ENCODE peak calls at places on chromosomes 7 and 10, in seven cellular contexts. L is CD8-positive, alpha-beta T cell; Y is lung; Q is H1; E is OCI-LY7; N is mammary epithelial cell; Z is A549. M is an unnamed sample.

GRCh38 chr7:40676220-40676619 is 541.4 kb downstream of the SUGCT start:
- DNase-seq in L (no peak), Y (no peak), Q (no peak), E (no peak), N (no peak), Z (no peak), M (no peak)

GRCh38 chr7:362416-363096 is 72.6 kb downstream of the FOXL3 start:
- DNase-seq in L (peak), Y (no peak), Q (no peak), E (no peak), N (no peak), Z (no peak), M (no peak)

GRCh38 chr10:62083868-62084267 is 182.4 kb downstream of the ARID5B start:
- DNase-seq in L (no peak), Y (peak), Q (no peak), E (no peak), N (peak), Z (peak), M (no peak)

GRCh38 chr7:141872931-141873330 is 31.6 kb upstream of the PRSS37 start:
- DNase-seq in L (no peak), Y (no peak), Q (no peak), E (no peak), N (no peak), Z (no peak), M (no peak)

GRCh38 chr10:77949167-77949566 is 22.6 kb upstream of the DLG5 start:
- DNase-seq in L (no peak), Y (no peak), Q (peak), E (no peak), N (peak), Z (peak), M (no peak)

GRCh38 chr7:22576941-22577927 is 77.2 kb upstream of the STEAP1B start:
- DNase-seq in L (no peak), Y (peak), Q (no peak), E (no peak), N (peak), Z (peak), M (no peak)

GRCh38 chr10:123837771-123838170 is 53.8 kb downstream of the CPXM2 start:
- DNase-seq in L (no peak), Y (no peak), Q (no peak), E (no peak), N (no peak), Z (no peak), M (no peak)

GRCh38 chr10:80408198-80409085 is at the start of gene PRXL2A:
- DNase-seq in L (peak), Y (peak), Q (peak), E (no peak), N (no peak), Z (peak), M (peak)

GRCh38 chr10:4270116-4270515 is 485.1 kb upstream of the KLF6 start:
- DNase-seq in L (no peak), Y (no peak), Q (no peak), E (no peak), N (peak), Z (peak), M (no peak)

GRCh38 chr10:78750418-78750817 is 318.3 kb upstream of the ZMIZ1 start:
- DNase-seq in L (no peak), Y (no peak), Q (no peak), E (peak), N (no peak), Z (no peak), M (no peak)

GRCh38 chr7:95265634-95266033 is 58.7 kb downstream of the PON1 start:
- DNase-seq in L (no peak), Y (no peak), Q (no peak), E (no peak), N (no peak), Z (no peak), M (no peak)

GRCh38 chr7:47326808-47327207 is 255.1 kb downstream of the TNS3 start:
- DNase-seq in L (no peak), Y (no peak), Q (peak), E (no peak), N (no peak), Z (no peak), M (no peak)

GRCh38 chr7:79820387-79820786 is 314.2 kb upstream of the GNAI1 start:
- DNase-seq in L (no peak), Y (no peak), Q (no peak), E (no peak), N (peak), Z (no peak), M (no peak)

GRCh38 chr7:129906700-129907099 is 46.1 kb downstream of the UBE2H start:
- DNase-seq in L (no peak), Y (no peak), Q (no peak), E (no peak), N (peak), Z (peak), M (no peak)

GRCh38 chr7:36601596-36601995 is 122.7 kb downstream of the AOAH start:
- DNase-seq in L (no peak), Y (no peak), Q (peak), E (no peak), N (no peak), Z (no peak), M (no peak)

GRCh38 chr10:72016608-72017310 is 52.6 kb downstream of the CHST3 start:
- DNase-seq in L (no peak), Y (no peak), Q (no peak), E (no peak), N (no peak), Z (no peak), M (no peak)

GRCh38 chr10:124245806-124246440 is 152.5 kb upstream of the CHST15 start:
- DNase-seq in L (no peak), Y (no peak), Q (no peak), E (no peak), N (no peak), Z (no peak), M (no peak)

GRCh38 chr7:110483553-110483952 is 607.4 kb upstream of the LRRN3 start:
- DNase-seq in L (no peak), Y (no peak), Q (no peak), E (no peak), N (no peak), Z (no peak), M (no peak)

GRCh38 chr7:15130666-15131541 is 228.4 kb upstream of the DGKB start:
- DNase-seq in L (no peak), Y (no peak), Q (no peak), E (no peak), N (peak), Z (peak), M (no peak)

GRCh38 chr7:55348502-55348901 is 16.6 kb upstream of the LANCL2 start:
- DNase-seq in L (no peak), Y (no peak), Q (no peak), E (no peak), N (peak), Z (no peak), M (no peak)

GRCh38 chr10:8059191-8059936 is 4.9 kb downstream of the GATA3 start:
- DNase-seq in L (no peak), Y (no peak), Q (peak), E (peak), N (peak), Z (no peak), M (no peak)

GRCh38 chr10:103481974-103482531 is 3.0 kb upstream of the CALHM3 start:
- DNase-seq in L (no peak), Y (no peak), Q (no peak), E (peak), N (peak), Z (peak), M (no peak)

GRCh38 chr10:61257956-61258496 is 195.2 kb downstream of the TMEM26 start:
- DNase-seq in L (no peak), Y (no peak), Q (no peak), E (no peak), N (no peak), Z (no peak), M (no peak)

GRCh38 chr10:30587522-30588031 is 42.0 kb downstream of the LYZL2 start:
- DNase-seq in L (no peak), Y (peak), Q (peak), E (peak), N (peak), Z (no peak), M (no peak)

GRCh38 chr10:36677170-36677768 is 448.1 kb upstream of the ANKRD30A start:
- DNase-seq in L (no peak), Y (no peak), Q (no peak), E (no peak), N (no peak), Z (no peak), M (no peak)

GRCh38 chr10:79118286-79119202 is 49.8 kb downstream of the ZMIZ1 start:
- DNase-seq in L (no peak), Y (no peak), Q (no peak), E (no peak), N (no peak), Z (no peak), M (no peak)

GRCh38 chr10:89869180-89869579 is 167.8 kb downstream of the KIF20B start:
- DNase-seq in L (no peak), Y (no peak), Q (no peak), E (no peak), N (no peak), Z (no peak), M (no peak)

GRCh38 chr10:50326757-50327701 is 75.7 kb upstream of the ASAH2 start:
- DNase-seq in L (no peak), Y (peak), Q (no peak), E (no peak), N (peak), Z (peak), M (no peak)

GRCh38 chr10:5776881-5777197 is 36.4 kb downstream of the GDI2 start:
- DNase-seq in L (no peak), Y (no peak), Q (no peak), E (no peak), N (peak), Z (no peak), M (no peak)

GRCh38 chr10:55091691-55092328 is 290.8 kb upstream of the PCDH15 start:
- DNase-seq in L (no peak), Y (no peak), Q (no peak), E (peak), N (no peak), Z (peak), M (no peak)

GRCh38 chr10:15120523-15120922 is 23.4 kb downstream of the RPP38 start:
- DNase-seq in L (no peak), Y (no peak), Q (no peak), E (no peak), N (peak), Z (no peak), M (no peak)

GRCh38 chr10:58952747-58953466 is 223.5 kb upstream of the PHYHIPL start:
- DNase-seq in L (no peak), Y (no peak), Q (peak), E (peak), N (peak), Z (peak), M (no peak)

GRCh38 chr7:150371996-150372270 is 3.3 kb downstream of the REPIN1 start:
- DNase-seq in L (no peak), Y (no peak), Q (no peak), E (no peak), N (no peak), Z (no peak), M (no peak)

GRCh38 chr7:84705701-84706100 is 481.2 kb downstream of the SEMA3D start:
- DNase-seq in L (no peak), Y (no peak), Q (no peak), E (no peak), N (peak), Z (peak), M (no peak)

GRCh38 chr7:15495170-15495569 is 66.6 kb downstream of the AGMO start:
- DNase-seq in L (no peak), Y (no peak), Q (no peak), E (no peak), N (no peak), Z (no peak), M (no peak)

GRCh38 chr10:73644015-73644743 is 2.9 kb upstream of the MYOZ1 start:
- DNase-seq in L (peak), Y (peak), Q (peak), E (peak), N (peak), Z (peak), M (peak)

GRCh38 chr10:118729641-118730258 is 25.0 kb downstream of the CACUL1 start:
- DNase-seq in L (no peak), Y (no peak), Q (no peak), E (peak), N (no peak), Z (no peak), M (no peak)

GRCh38 chr10:4391683-4392082 is 434.3 kb upstream of the AKR1E2 start:
- DNase-seq in L (no peak), Y (no peak), Q (peak), E (peak), N (peak), Z (peak), M (no peak)

GRCh38 chr10:64350665-64351064 is 829.5 kb downstream of the REEP3 start:
- DNase-seq in L (no peak), Y (no peak), Q (no peak), E (no peak), N (no peak), Z (no peak), M (no peak)

GRCh38 chr7:150717821-150718420 is 1.5 kb downstream of the GIMAP1 start:
- DNase-seq in L (no peak), Y (no peak), Q (no peak), E (no peak), N (no peak), Z (no peak), M (no peak)

GRCh38 chr10:132765435-132765834 is 20.5 kb downstream of the NKX6-2 start:
- DNase-seq in L (no peak), Y (no peak), Q (no peak), E (no peak), N (no peak), Z (no peak), M (no peak)
- H3K27ac ChIP-seq in L (no peak), Y (no peak), Q (no peak), E (no peak), N (no peak), Z (no peak), M (no peak)

DNA sequence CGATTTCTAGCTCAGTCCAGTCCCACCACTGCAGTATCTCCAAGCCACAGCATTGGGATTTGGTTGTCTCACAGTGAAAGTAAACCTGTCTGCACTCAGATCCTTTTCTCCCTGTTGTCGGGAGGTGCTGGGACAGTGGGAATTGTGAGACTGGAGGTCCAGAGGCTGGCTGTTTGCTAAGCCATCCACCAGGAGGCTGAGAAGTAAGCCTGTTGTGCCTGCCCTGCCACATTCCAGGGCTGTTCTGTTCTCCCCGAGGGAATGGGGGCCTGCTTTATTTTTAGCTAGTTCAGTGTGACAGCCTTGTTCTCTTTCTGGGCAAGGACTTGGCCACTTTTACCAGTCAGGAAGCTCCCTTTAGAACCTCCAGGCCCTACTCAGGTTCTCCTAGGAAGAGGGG is 54.9 kb downstream of the HK1 start:
- DNase-seq in L (no peak), Y (peak), Q (peak), E (no peak), N (peak), Z (no peak), M (no peak)
- TF ChIP-seq CTCF in L (no peak), Y (no peak), Q (peak), E (no peak), N (peak), Z (no peak), M (no peak)

DNA sequence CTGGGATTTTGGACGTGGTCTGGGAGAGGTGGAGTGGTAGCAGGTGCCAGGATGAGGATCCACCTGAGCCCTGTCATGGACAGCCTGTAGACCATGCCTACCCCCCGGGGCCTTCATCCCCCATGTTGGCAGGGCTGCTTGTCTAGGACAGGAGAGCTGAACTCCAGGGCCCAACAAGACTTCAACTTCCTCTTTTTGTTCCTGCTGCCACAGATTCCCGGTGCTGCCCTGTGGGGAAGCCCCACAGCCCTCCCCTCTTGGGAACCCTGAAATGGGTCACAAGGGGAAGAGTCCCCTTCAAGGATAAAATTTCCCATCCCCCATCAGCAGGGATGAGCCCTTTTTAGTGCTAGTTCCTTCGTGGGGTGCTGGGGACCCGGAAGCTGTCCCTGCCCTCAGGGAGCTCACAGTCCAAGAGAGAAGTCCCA is 1.3 kb upstream of the CUEDC2 start:
- DNase-seq in L (no peak), Y (no peak), Q (no peak), E (peak), N (no peak), Z (no peak), M (no peak)
- H3K27ac ChIP-seq in L (peak), Y (no peak), Q (no peak), E (no peak), N (no peak), Z (no peak), M (no peak)

GRCh38 chr7:46015107-46015868 is 94.2 kb upstream of the IGFBP3 start:
- DNase-seq in L (no peak), Y (no peak), Q (peak), E (no peak), N (no peak), Z (no peak), M (no peak)
- TF ChIP-seq CTCF in L (no peak), Y (no peak), Q (peak), E (no peak), N (no peak), Z (no peak), M (no peak)

GRCh38 chr7:116554436-116554835 is 29.6 kb downstream of the CAV1 start:
- DNase-seq in L (no peak), Y (no peak), Q (no peak), E (no peak), N (no peak), Z (no peak), M (no peak)
- H3K27ac ChIP-seq in L (no peak), Y (peak), Q (no peak), E (no peak), N (no peak), Z (peak), M (no peak)

GRCh38 chr7:158442260-158442659 is 145.4 kb downstream of the PTPRN2 start:
- DNase-seq in L (no peak), Y (no peak), Q (no peak), E (peak), N (no peak), Z (peak), M (no peak)
- TF ChIP-seq CTCF in L (no peak), Y (no peak), Q (no peak), E (peak), N (no peak), Z (no peak), M (no peak)

GRCh38 chr7:123771846-123772245 is 23.0 kb upstream of the WASL start:
- DNase-seq in L (no peak), Y (no peak), Q (no peak), E (no peak), N (no peak), Z (no peak), M (no peak)
- H3K27ac ChIP-seq in L (no peak), Y (no peak), Q (no peak), E (no peak), N (no peak), Z (no peak), M (no peak)

DNA sequence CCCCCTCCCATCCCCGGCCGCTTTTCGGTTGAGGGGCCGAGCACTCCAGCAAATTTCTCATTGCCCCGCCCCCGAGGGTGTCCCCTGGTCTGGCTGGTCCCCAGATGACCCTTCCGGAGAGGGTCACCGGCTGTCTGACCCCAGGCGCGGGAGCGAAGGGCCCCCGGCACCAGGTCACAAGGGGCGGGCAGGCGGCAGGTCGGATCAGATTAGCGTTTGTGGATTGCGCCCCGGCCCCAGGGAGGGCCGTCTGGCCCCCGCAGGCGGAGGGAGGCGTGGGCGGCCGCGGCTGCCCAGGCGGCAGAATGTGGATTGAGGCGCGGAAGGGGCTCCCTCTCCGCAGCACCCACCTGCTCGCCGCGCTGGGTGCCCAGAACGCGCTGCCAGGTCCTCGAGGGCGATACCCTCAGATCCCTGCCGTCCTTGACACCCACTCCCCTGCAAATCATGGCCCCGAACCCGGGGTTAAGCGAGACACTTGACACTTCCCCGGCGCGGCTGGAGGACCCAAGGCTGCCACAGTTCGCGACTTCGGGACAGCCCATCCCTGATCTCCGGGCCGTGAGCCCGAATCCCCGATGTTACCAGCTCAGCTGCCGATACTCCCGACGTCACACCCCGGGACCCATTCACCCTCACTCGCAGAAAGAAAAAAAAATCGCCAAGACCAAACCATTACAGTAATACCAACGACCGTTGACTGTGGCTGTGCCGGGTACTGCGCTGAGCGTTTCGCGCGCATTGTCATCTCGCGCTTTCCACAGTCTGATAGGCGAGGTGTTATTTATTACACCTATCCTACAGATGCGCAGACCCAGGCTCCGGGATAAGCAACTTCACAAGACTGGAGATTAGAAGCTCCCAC is 953 bp downstream of the NODAL start:
- DNase-seq in L (no peak), Y (no peak), Q (peak), E (no peak), N (no peak), Z (no peak), M (no peak)
- TF ChIP-seq CTCF in L (no peak), Y (no peak), Q (no peak), E (no peak), N (no peak), Z (no peak), M (no peak)

M was measured in CD4-positive, alpha-beta T cell.